ENCODE peak calls at places on chromosomes 13 and 19, in seven cellular contexts. V is activated CD4-positive, CD25-positive, alpha-beta regulatory T cell treated with anti-CD3 and anti-CD28 coated beads, Interleukin-2, amount 50 U/mL, for 16 hours; M is kidney glomerular epithelial cell; D is nucleus accumbens; N is activated gamma-delta T cell treated with anti-CD3 and anti-CD28 coated beads, Interleukin-2, amount 50 U/mL, for 16 hours; K is dorsolateral prefrontal cortex; X is tibial artery. B is an unnamed sample.
A peak's percentile ranks its signal among the peaks of the same experiment; 100 is the strongest.

GRCh38 chr19:4257025-4257424 is 10.1 kb downstream of the YJU2 start:
- DNase-seq in V (no peak), M (no peak), D (no peak), N (no peak), K (no peak), X (no peak), B (no peak)

GRCh38 chr13:73767191-73767741 is 366.9 kb downstream of the KLF12 start:
- DNase-seq in V (no peak), M (no peak), D (no peak), N (no peak), K (no peak), X (no peak), B (peak; percentile 91)

GRCh38 chr13:60629158-60629557 is 232.1 kb downstream of the TDRD3 start:
- DNase-seq in V (no peak), M (no peak), D (no peak), N (no peak), K (no peak), X (no peak), B (peak; percentile 83)

GRCh38 chr13:109684836-109685602 is 101.4 kb downstream of the IRS2 start:
- DNase-seq in V (no peak), M (no peak), D (no peak), N (no peak), K (no peak), X (no peak), B (no peak)

GRCh38 chr13:33612641-33613638 is 205.0 kb upstream of the RFC3 start:
- DNase-seq in V (no peak), M (no peak), D (no peak), N (no peak), K (no peak), X (no peak), B (no peak)

GRCh38 chr13:112731667-112732616 is 42.1 kb downstream of the ATP11A start:
- DNase-seq in V (no peak), M (no peak), D (no peak), N (no peak), K (no peak), X (no peak), B (no peak)

GRCh38 chr13:39527961-39528720 is 74.9 kb downstream of the LHFPL6 start:
- DNase-seq in V (no peak), M (peak; percentile 94), D (no peak), N (no peak), K (peak; percentile 80), X (peak; percentile 38), B (no peak)

GRCh38 chr19:47215581-47215980 is 15.4 kb downstream of the BBC3 start:
- DNase-seq in V (no peak), M (no peak), D (no peak), N (no peak), K (no peak), X (no peak), B (no peak)

GRCh38 chr13:34611678-34612077 is 330.4 kb upstream of the NBEA start:
- DNase-seq in V (no peak), M (no peak), D (no peak), N (no peak), K (no peak), X (no peak), B (peak; percentile 19)

GRCh38 chr13:73519720-73520119 is 460.9 kb downstream of the KLF5 start:
- DNase-seq in V (no peak), M (no peak), D (no peak), N (no peak), K (no peak), X (no peak), B (no peak)

GRCh38 chr13:25679154-25679553 is 307.4 kb downstream of the ATP8A2 start:
- DNase-seq in V (no peak), M (no peak), D (no peak), N (no peak), K (no peak), X (no peak), B (no peak)

GRCh38 chr13:76934671-76935070 is 13.6 kb upstream of the ACOD1 start:
- DNase-seq in V (no peak), M (no peak), D (no peak), N (no peak), K (no peak), X (no peak), B (no peak)

GRCh38 chr19:5075603-5076002 is 106.7 kb downstream of the KDM4B start:
- DNase-seq in V (no peak), M (no peak), D (no peak), N (peak; percentile 6), K (no peak), X (no peak), B (no peak)

GRCh38 chr19:32041681-32042292 is 303.6 kb upstream of the ZNF507 start:
- DNase-seq in V (no peak), M (peak; percentile 74), D (peak; percentile 1), N (no peak), K (peak; percentile 11), X (no peak), B (peak; percentile 77)

GRCh38 chr13:35165205-35165604 is 223.1 kb downstream of the NBEA start:
- DNase-seq in V (no peak), M (no peak), D (no peak), N (no peak), K (no peak), X (no peak), B (peak; percentile 38)

GRCh38 chr19:33436360-33437345 is 63.1 kb downstream of the CEBPG start:
- DNase-seq in V (no peak), M (no peak), D (no peak), N (no peak), K (no peak), X (no peak), B (no peak)

GRCh38 chr19:54319049-54319448 is 6.1 kb upstream of the LILRA5 start:
- DNase-seq in V (no peak), M (no peak), D (no peak), N (no peak), K (no peak), X (no peak), B (no peak)

GRCh38 chr19:656751-657559 is 6.1 kb downstream of the RNF126 start:
- DNase-seq in V (no peak), M (no peak), D (no peak), N (no peak), K (no peak), X (no peak), B (no peak)

GRCh38 chr19:289651-290538 is 1.3 kb downstream of the PLPP2 start:
- DNase-seq in V (no peak), M (peak; percentile 62), D (no peak), N (peak; percentile 33), K (no peak), X (no peak), B (no peak)

B was measured in neural progenitor cell.